ENCODE peak calls at places on chromosome 17, in four cellular contexts. M, D, N and G are unnamed samples.

GRCh38 chr17:77322534-77323412 is 182.0 kb downstream of the SEC14L1 start:
- DNase-seq in N (peak), D (peak), M (peak), G (peak)

GRCh38 chr17:65530985-65531507 is 30.4 kb downstream of the AXIN2 start:
- DNase-seq in M (no peak), D (peak), N (no peak), G (no peak)

GRCh38 chr17:77459018-77459755 is 318.4 kb downstream of the SEC14L1 start:
- DNase-seq in D (no peak), M (no peak), N (no peak), G (no peak)

GRCh38 chr17:68318103-68318991 is 27.1 kb downstream of the ARSG start:
- DNase-seq in D (peak), N (no peak), M (no peak), G (no peak)

GRCh38 chr17:31695456-31696090 is 163.5 kb downstream of the COPRS start:
- DNase-seq in M (no peak), D (peak), N (no peak), G (no peak)

GRCh38 chr17:80980397-80981061 is 11.1 kb upstream of the CHMP6 start:
- DNase-seq in D (no peak), M (no peak), N (no peak), G (no peak)

GRCh38 chr17:39352511-39352910 is 48.9 kb downstream of the FBXL20 start:
- DNase-seq in D (peak), M (no peak), N (no peak), G (no peak)

GRCh38 chr17:63622571-63623390 is 564 bp downstream of the MAP3K3 start:
- DNase-seq in D (peak), M (peak), N (peak), G (peak)

GRCh38 chr17:42494673-42495072 is 36.0 kb downstream of the ATP6V0A1 start:
- DNase-seq in M (no peak), D (no peak), N (no peak), G (no peak)

GRCh38 chr17:50638851-50639767 is 4.4 kb downstream of the ABCC3 start:
- DNase-seq in M (peak), N (peak), D (peak), G (peak)

GRCh38 chr17:61399131-61400057 is at the start of gene TBX2:
- DNase-seq in M (peak), D (peak), N (peak), G (peak)

GRCh38 chr17:79982986-79983385 is 52.7 kb downstream of the TBC1D16 start:
- DNase-seq in N (peak), M (peak), D (no peak), G (peak)

GRCh38 chr17:37608369-37609169 is 649 bp downstream of the SYNRG start:
- DNase-seq in M (no peak), D (peak), N (no peak), G (no peak)

GRCh38 chr17:41895617-41896016 is 23.1 kb downstream of the ACLY start:
- DNase-seq in N (no peak), D (peak), M (peak), G (no peak)

GRCh38 chr17:40191237-40192208 is 14.3 kb downstream of the RAPGEFL1 start:
- DNase-seq in M (peak), D (peak), N (peak), G (peak)

GRCh38 chr17:74325376-74325742 is 667 bp upstream of the KIF19 start:
- DNase-seq in M (no peak), N (no peak), D (no peak), G (no peak)

GRCh38 chr17:74328487-74328886 is 2.5 kb downstream of the KIF19 start:
- DNase-seq in N (no peak), M (no peak), D (no peak), G (no peak)

GRCh38 chr17:74326506-74326905 is 480 bp downstream of the KIF19 start:
- DNase-seq in D (no peak), M (no peak), N (no peak), G (no peak)

GRCh38 chr17:74324521-74324920 is 1.5 kb upstream of the KIF19 start:
- DNase-seq in M (no peak), N (no peak), D (no peak), G (no peak)

DNA sequence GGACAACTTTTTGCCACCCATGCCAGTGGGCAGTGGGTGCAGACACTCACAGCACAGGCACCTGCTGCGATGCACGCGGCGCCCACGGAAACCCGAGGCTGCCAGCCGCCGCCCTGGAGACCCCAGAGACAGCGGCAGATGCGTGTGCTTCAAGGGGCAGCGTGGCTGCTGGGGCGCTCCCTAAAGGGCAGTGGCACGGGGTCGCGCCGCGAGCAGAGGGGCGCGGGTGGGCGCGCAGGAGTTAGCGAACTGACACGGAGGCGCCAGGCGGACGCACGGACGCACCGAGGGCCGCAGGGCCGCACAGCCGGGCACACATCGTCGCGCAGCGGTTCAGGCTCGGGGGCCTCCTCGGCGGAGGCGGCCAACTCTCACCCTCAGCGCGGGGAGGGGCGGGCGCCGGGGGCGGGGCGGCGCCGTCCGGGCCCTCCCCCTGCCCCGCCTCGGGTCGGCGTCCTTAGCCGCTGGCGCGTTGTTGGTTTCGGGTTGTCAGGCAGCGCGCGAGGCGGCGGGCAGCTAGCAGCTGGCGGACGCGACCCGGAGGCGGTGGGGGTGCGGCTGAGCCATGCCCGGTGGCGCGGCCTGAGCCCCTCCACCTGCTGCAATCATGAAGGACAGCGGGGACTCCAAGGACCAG is at the start of gene KIF19:
- DNase-seq in M (no peak), D (peak), N (peak), G (peak)
- H3K4me3 ChIP-seq in M (no peak), D (peak), N (no peak), G (peak)

DNA sequence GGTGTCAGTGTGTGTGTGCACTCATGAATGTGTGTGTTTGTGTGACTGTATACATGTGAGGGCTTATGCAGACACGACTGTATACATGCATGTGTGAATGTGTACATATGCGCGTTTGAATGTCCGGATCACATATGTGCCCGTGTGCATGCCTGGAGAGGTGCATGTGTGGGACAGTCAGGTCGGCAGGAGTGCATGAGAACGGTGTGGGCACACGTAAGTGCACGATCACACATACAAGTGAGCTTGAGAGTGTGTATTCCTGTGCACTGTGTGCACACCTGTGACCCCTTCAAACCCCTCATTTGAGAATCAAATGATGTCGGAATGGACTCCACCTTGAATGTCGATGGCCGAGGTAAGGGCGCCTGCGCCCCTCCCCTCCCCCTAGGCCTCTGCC is 694 bp upstream of the NGFR start:
- DNase-seq in D (no peak), N (no peak), M (no peak), G (no peak)
- H3K4me3 ChIP-seq in D (no peak), N (no peak), M (no peak), G (peak)

GRCh38 chr17:1108810-1109605 is 70.8 kb downstream of the ABR start:
- DNase-seq in N (peak), M (peak), D (peak), G (peak)

GRCh38 chr17:1107777-1108559 is 71.8 kb downstream of the ABR start:
- DNase-seq in M (no peak), N (no peak), D (no peak), G (no peak)

GRCh38 chr17:1107083-1107776 is 72.6 kb downstream of the ABR start:
- DNase-seq in D (no peak), N (no peak), M (no peak), G (no peak)

GRCh38 chr17:1109606-1110523 is 69.9 kb downstream of the ABR start:
- DNase-seq in M (no peak), D (no peak), N (peak), G (no peak)

GRCh38 chr17:1108560-1108809 is 71.3 kb downstream of the ABR start:
- DNase-seq in D (no peak), M (peak), N (no peak), G (no peak)
- H3K4me3 ChIP-seq in D (peak), M (peak), N (peak), G (peak)

GRCh38 chr17:44543213-44543904 is 13.9 kb upstream of the FZD2 start:
- DNase-seq in N (no peak), D (peak), M (no peak), G (peak)

GRCh38 chr17:44540246-44541084 is 16.8 kb upstream of the FZD2 start:
- DNase-seq in D (no peak), N (no peak), M (no peak), G (no peak)

GRCh38 chr17:44539664-44540063 is 17.6 kb upstream of the FZD2 start:
- DNase-seq in D (no peak), N (no peak), M (no peak), G (no peak)

GRCh38 chr17:44543905-44544523 is 13.3 kb upstream of the FZD2 start:
- DNase-seq in D (no peak), N (no peak), M (no peak), G (no peak)

GRCh38 chr17:44541884-44542581 is 15.3 kb upstream of the FZD2 start:
- DNase-seq in M (no peak), D (no peak), N (no peak), G (no peak)
- H3K4me3 ChIP-seq in M (no peak), D (no peak), N (no peak), G (no peak)

GRCh38 chr17:546456-546855 is 168.2 kb downstream of the VPS53 start:
- DNase-seq in D (no peak), N (no peak), M (no peak), G (no peak)

GRCh38 chr17:550041-550398 is 164.6 kb downstream of the VPS53 start:
- DNase-seq in D (no peak), M (no peak), N (no peak), G (no peak)

GRCh38 chr17:545156-545555 is 169.5 kb downstream of the VPS53 start:
- DNase-seq in D (no peak), M (no peak), N (no peak), G (no peak)

GRCh38 chr17:550776-551175 is 163.9 kb downstream of the VPS53 start:
- DNase-seq in N (no peak), D (no peak), M (no peak), G (no peak)

DNA sequence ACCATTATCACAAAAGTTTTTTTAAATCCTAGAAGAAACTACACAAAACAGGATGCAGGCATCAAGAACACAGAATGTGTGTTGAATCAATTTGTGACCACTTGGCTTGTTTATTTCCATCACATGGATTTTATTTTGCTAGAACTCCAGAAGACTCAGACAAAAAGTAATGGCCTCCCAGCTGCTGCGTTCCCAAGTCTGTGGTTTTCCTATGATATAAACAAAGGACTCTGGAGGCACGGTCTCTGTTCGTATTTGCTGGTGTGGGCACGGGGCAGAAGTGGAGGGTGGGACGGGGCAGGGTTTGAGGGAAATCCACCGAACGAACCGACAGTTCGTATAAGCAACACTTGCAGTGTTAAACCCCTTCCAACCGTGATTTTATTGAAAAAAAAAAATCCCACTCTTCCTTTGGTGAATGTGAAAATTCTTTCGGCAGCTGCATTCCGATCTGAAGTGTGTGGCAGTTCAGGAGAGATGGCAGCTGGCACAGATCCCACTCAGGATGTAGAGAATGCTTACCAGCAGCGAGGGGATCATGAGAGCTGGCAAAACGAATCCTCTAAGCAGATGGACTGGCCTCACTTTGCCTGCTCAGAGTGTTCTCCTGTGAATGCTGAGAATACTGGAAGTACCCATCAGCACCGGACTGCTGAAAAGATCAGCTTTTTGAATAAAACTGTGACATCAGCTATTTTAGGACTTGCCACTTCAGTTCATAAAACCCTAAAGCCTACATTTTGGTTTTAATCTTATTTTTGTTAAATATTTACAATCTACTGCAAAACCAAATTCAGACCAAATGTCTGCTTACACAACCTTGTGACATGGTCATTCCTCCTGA is 165.2 kb downstream of the VPS53 start:
- DNase-seq in N (no peak), D (peak), M (no peak), G (no peak)
- H3K4me3 ChIP-seq in N (no peak), D (no peak), M (no peak), G (no peak)

DNA sequence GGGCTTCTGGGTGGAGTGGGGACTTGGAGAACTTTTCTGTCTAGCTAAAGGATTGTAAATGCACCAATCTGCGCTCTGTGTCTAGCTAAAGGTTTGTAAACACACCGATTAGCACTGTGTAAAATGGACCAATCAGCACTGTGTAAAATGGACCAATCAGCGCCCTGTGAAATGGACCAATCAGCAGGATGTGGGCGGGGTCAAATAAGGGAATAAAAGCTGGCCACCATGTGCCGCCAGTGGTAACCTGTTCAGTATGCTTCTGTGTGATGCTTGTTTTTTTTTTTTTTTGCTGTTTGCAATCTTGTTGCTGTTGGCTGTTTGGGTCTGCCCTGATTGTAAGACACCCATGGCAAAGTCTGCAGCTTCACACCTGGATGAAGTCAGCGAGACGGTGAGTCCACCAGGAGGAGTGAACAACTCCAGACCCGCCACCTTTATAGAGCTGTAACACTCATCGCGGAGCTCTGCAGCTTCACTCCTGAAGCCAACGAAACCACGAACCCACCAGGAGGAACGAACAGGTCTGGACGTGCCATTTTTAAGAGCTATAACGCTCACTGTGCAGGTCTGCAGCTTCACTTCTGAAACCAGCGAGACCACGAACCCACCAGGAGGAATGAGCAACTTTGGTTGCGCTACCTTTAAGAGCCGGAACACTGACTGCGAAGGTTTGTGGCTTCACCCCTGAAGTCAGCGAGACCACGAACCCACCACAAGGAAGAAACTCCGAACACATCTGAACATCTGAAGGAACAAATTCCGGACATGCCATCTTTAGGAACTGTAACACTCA is 85.0 kb upstream of the MED9 start:
- DNase-seq in M (no peak), N (peak), D (no peak), G (no peak)
- H3K4me3 ChIP-seq in M (no peak), N (no peak), D (no peak), G (no peak)

GRCh38 chr17:29723283-29724047 is 100.8 kb upstream of the CORO6 start:
- DNase-seq in N (no peak), D (no peak), M (no peak), G (no peak)
- H3K4me3 ChIP-seq in N (no peak), D (no peak), M (no peak), G (no peak)

GRCh38 chr17:52158450-52159042 is at the start of gene CA10:
- DNase-seq in N (peak), M (no peak), D (no peak), G (no peak)

GRCh38 chr17:52157161-52157560 is 1.4 kb downstream of the CA10 start:
- DNase-seq in N (no peak), D (no peak), M (no peak), G (no peak)

GRCh38 chr17:52159810-52160578 is 1.5 kb upstream of the CA10 start:
- DNase-seq in N (no peak), M (no peak), D (no peak), G (no peak)

GRCh38 chr17:52157603-52158449 is 688 bp downstream of the CA10 start:
- DNase-seq in N (peak), D (no peak), M (no peak), G (no peak)

GRCh38 chr17:52159159-52159809 is 770 bp upstream of the CA10 start:
- DNase-seq in D (no peak), M (no peak), N (no peak), G (no peak)
- H3K4me3 ChIP-seq in D (no peak), M (no peak), N (no peak), G (no peak)

GRCh38 chr17:19744922-19745757 is 3.0 kb downstream of the ALDH3A1 start:
- DNase-seq in N (peak), D (peak), M (peak), G (peak)
- H3K4me3 ChIP-seq in N (no peak), D (peak), M (peak), G (peak)